ENCODE peak calls at places on chromosomes 7 and 10, in eight cellular contexts. C, B, P, J, Q, G, I and X are unnamed samples.

GRCh38 chr10:576130-576465 is 113.4 kb downstream of the DIP2C start:
- DNase-seq in C (no peak), B (no peak), P (peak), J (no peak), Q (no peak), G (no peak), I (peak), X (no peak)

GRCh38 chr10:7412482-7413251 is 1.8 kb upstream of the SFMBT2 start:
- DNase-seq in C (peak), B (peak), P (no peak), J (peak), Q (no peak), G (peak), I (no peak), X (no peak)

GRCh38 chr7:102991077-102991539 is 78.3 kb downstream of the LRRC17 start:
- DNase-seq in C (no peak), B (no peak), P (no peak), J (no peak), Q (no peak), G (no peak), I (peak), X (no peak)

GRCh38 chr7:79176859-79177477 is 276.5 kb downstream of the MAGI2 start:
- DNase-seq in C (peak), B (no peak), P (peak), J (peak), Q (peak), G (peak), I (peak), X (peak)

GRCh38 chr10:1671366-1672000 is 65.8 kb downstream of the ADARB2 start:
- DNase-seq in C (no peak), B (no peak), P (no peak), J (no peak), Q (no peak), G (no peak), I (no peak), X (no peak)

GRCh38 chr7:140230862-140231778 is 54.3 kb upstream of the KDM7A start:
- DNase-seq in C (peak), B (peak), P (no peak), J (peak), Q (peak), G (peak), I (peak), X (no peak)

GRCh38 chr10:69630651-69631400 is 779 bp downstream of the FAM241B start:
- DNase-seq in C (no peak), B (no peak), P (no peak), J (no peak), Q (no peak), G (no peak), I (peak), X (no peak)

GRCh38 chr10:51073461-51074237 is 638 bp upstream of the PRKG1 start:
- DNase-seq in C (peak), B (no peak), P (peak), J (peak), Q (peak), G (peak), I (peak), X (no peak)

GRCh38 chr10:122113161-122113944 is 124.4 kb downstream of the TACC2 start:
- DNase-seq in C (peak), B (peak), P (peak), J (peak), Q (peak), G (peak), I (peak), X (no peak)

GRCh38 chr7:87507446-87507845 is 32.0 kb upstream of the ABCB4 start:
- DNase-seq in C (no peak), B (no peak), P (no peak), J (peak), Q (no peak), G (no peak), I (no peak), X (no peak)

GRCh38 chr7:44072364-44073231 is 7.2 kb upstream of the PGAM2 start:
- DNase-seq in C (peak), B (no peak), P (peak), J (peak), Q (peak), G (peak), I (peak), X (peak)

GRCh38 chr10:13658864-13659685 is 72.3 kb downstream of the PRPF18 start:
- DNase-seq in C (no peak), B (no peak), P (no peak), J (no peak), Q (no peak), G (peak), I (no peak), X (no peak)

GRCh38 chr10:113241966-113242365 is 291.9 kb downstream of the TCF7L2 start:
- DNase-seq in C (no peak), B (no peak), P (no peak), J (no peak), Q (no peak), G (no peak), I (no peak), X (no peak)

GRCh38 chr7:142519790-142520078 is 229.5 kb upstream of the PRSS1 start:
- DNase-seq in C (no peak), B (no peak), P (no peak), J (no peak), Q (no peak), G (no peak), I (no peak), X (no peak)

GRCh38 chr10:44390585-44391072 is 5.7 kb upstream of the CXCL12 start:
- DNase-seq in C (no peak), B (peak), P (no peak), J (no peak), Q (no peak), G (no peak), I (no peak), X (no peak)

GRCh38 chr7:135685306-135686084 is 23.2 kb downstream of the STMP1 start:
- DNase-seq in C (no peak), B (no peak), P (peak), J (no peak), Q (no peak), G (no peak), I (no peak), X (no peak)

GRCh38 chr7:150572496-150572895 is 5.3 kb downstream of the GIMAP4 start:
- DNase-seq in C (no peak), B (no peak), P (no peak), J (no peak), Q (no peak), G (no peak), I (no peak), X (no peak)

GRCh38 chr10:3622845-3623621 is 162.0 kb downstream of the KLF6 start:
- DNase-seq in C (no peak), B (no peak), P (peak), J (no peak), Q (no peak), G (no peak), I (no peak), X (no peak)

GRCh38 chr7:130297628-130298027 is 4.7 kb downstream of the CPA4 start:
- DNase-seq in C (peak), B (no peak), P (no peak), J (no peak), Q (no peak), G (no peak), I (no peak), X (no peak)

GRCh38 chr7:26159243-26159642 is 7.2 kb downstream of the NFE2L3 start:
- DNase-seq in C (no peak), B (no peak), P (peak), J (peak), Q (no peak), G (no peak), I (no peak), X (no peak)

GRCh38 chr7:47803846-47804245 is 144.4 kb downstream of the PKD1L1 start:
- DNase-seq in C (no peak), B (no peak), P (no peak), J (no peak), Q (no peak), G (no peak), I (no peak), X (no peak)

GRCh38 chr7:28858895-28859294 is 99.2 kb downstream of the TRIL start:
- DNase-seq in C (no peak), B (no peak), P (no peak), J (no peak), Q (no peak), G (no peak), I (no peak), X (no peak)

GRCh38 chr10:79286318-79286951 is 60.8 kb upstream of the PPIF start:
- DNase-seq in C (no peak), B (peak), P (no peak), J (no peak), Q (no peak), G (no peak), I (peak), X (no peak)

GRCh38 chr10:92594194-92594593 is 1.3 kb downstream of the KIF11 start:
- DNase-seq in C (no peak), B (no peak), P (no peak), J (no peak), Q (no peak), G (no peak), I (peak), X (no peak)

GRCh38 chr7:33986456-33986855 is 81.1 kb downstream of the BMPER start:
- DNase-seq in C (no peak), B (no peak), P (no peak), J (no peak), Q (no peak), G (no peak), I (no peak), X (no peak)

GRCh38 chr7:116952640-116953371 is 495 bp upstream of the ST7 start:
- DNase-seq in C (peak), B (peak), P (no peak), J (peak), Q (no peak), G (no peak), I (peak), X (no peak)

GRCh38 chr7:101717986-101718746 is 89.1 kb upstream of the MYL10 start:
- DNase-seq in C (no peak), B (no peak), P (peak), J (no peak), Q (no peak), G (no peak), I (no peak), X (no peak)

GRCh38 chr10:51397695-51398094 is 301.7 kb downstream of the CSTF2T start:
- DNase-seq in C (no peak), B (no peak), P (peak), J (no peak), Q (peak), G (no peak), I (peak), X (peak)

GRCh38 chr7:55249332-55249731 is 115.8 kb upstream of the LANCL2 start:
- DNase-seq in C (no peak), B (no peak), P (no peak), J (no peak), Q (no peak), G (no peak), I (no peak), X (no peak)

GRCh38 chr10:77825965-77826364 is 100.6 kb downstream of the DLG5 start:
- DNase-seq in C (no peak), B (no peak), P (no peak), J (peak), Q (no peak), G (no peak), I (no peak), X (no peak)

GRCh38 chr7:28623105-28623730 is 210.9 kb downstream of the CREB5 start:
- DNase-seq in C (no peak), B (no peak), P (peak), J (no peak), Q (no peak), G (no peak), I (no peak), X (no peak)

GRCh38 chr10:117830832-117831231 is 215.9 kb downstream of the RAB11FIP2 start:
- DNase-seq in C (no peak), B (no peak), P (no peak), J (peak), Q (no peak), G (peak), I (no peak), X (no peak)

GRCh38 chr10:51832652-51833383 is 133.4 kb upstream of the CSTF2T start:
- DNase-seq in C (no peak), B (no peak), P (peak), J (no peak), Q (peak), G (no peak), I (peak), X (peak)

GRCh38 chr7:74138334-74138867 is 35.8 kb upstream of the EIF4H start:
- DNase-seq in C (no peak), B (no peak), P (no peak), J (peak), Q (no peak), G (no peak), I (no peak), X (no peak)

DNA sequence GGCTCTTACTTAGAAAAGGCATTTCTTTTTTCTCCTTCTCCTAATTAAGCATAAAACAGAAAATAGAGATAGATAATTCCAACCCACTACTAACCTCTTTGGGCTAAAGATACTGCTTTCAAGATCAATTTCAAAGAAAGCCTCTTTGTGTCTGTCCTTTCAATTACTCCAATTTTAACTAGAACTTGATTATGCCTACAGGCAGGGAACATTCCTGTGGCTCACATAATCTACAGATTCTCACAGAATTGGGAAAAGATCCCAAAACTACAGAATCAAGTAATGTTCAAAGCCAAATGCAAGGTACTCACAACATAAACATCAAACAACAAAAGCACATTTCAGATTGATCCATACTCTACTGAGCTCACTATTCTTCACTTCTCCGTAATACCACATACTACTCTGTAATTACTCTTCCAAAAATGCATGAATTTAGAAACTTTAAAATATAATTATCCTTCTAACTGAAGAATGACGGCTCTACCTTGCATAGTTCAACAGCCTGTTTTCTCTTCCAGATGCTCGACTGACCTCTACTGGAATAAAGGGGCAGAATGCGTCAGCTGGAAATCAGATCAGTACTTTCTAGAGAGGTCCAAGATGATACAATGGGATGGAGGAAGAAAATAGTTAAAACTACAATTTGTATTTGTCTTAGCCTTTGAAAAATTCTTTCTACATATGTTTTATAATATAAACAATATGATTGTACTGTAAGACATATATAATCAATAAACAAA is 3.9 kb downstream of the MTERF1 start:
- DNase-seq in C (no peak), B (no peak), P (no peak), J (no peak), Q (no peak), G (no peak), I (peak), X (no peak)
- TF ChIP-seq CTCF in C (peak), B (peak), P (peak), J (peak), Q (no peak), G (no peak), I (peak), X (peak)

DNA sequence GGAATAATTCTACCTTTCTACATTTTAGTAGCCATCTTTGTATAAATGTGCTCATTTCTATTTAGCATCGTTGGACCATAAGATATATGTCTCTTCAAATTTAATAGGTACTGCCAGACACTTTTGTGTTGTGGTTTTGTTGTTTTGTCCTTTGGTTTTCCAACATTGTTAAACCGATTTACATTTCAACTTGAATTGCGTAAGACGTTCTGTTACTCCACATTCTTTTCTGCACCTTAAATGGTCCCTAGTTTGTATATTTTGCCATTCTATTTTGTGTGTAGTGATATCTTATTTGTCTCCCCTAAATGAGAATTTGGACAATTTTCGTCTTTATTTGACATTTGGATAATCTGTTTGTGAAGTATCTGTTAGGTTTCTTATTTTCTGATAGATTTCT is 1015.6 kb downstream of the NRG3 start:
- DNase-seq in C (no peak), B (no peak), P (no peak), J (no peak), Q (no peak), G (no peak), I (no peak), X (no peak)
- TF ChIP-seq CTCF in C (no peak), B (no peak), P (no peak), J (no peak), Q (no peak), G (no peak), I (no peak), X (no peak)

GRCh38 chr7:99324559-99324958 is 1.1 kb upstream of the ARPC1A start:
- DNase-seq in C (no peak), B (no peak), P (no peak), J (no peak), Q (no peak), G (no peak), I (no peak), X (no peak)
- TF ChIP-seq CTCF in C (no peak), B (no peak), P (no peak), J (no peak), Q (no peak), G (no peak), I (no peak), X (no peak)

GRCh38 chr7:157785486-157786186 is 448.8 kb downstream of the DNAJB6 start:
- DNase-seq in C (no peak), B (peak), P (no peak), J (no peak), Q (no peak), G (no peak), I (no peak), X (no peak)
- TF ChIP-seq CTCF in C (no peak), B (no peak), P (no peak), J (no peak), Q (no peak), G (no peak), I (no peak), X (no peak)

DNA sequence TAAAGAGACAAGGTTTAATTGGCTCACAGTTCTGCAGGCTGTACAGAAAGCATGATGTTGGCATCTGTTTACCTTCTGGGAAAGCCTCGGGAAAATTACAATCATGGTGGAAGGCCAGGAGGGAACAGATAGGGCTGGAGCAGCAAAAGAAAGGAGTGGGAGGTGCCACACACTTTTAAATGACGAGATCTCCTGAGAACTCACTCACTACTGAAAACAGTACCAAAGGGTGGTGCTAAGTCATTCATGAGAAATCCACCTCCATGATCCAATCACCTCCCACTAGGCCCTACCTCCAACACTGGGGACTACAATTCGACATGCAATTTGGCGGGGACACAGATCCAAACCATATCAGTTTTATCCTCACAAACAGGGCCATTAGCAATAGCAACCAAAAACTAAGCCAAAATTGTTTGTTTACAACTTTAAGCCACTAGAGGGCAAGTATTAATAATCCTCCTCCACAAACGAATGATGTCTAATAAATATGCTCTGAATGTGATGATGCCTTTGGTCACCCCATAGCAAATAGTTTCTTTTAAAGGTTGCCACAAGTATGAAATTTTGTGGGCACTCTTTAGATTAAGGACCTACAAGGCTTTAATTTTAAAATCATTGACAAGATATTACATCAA is 129.2 kb upstream of the NRBF2 start:
- DNase-seq in C (no peak), B (no peak), P (no peak), J (peak), Q (no peak), G (no peak), I (no peak), X (no peak)
- TF ChIP-seq CTCF in C (no peak), B (peak), P (peak), J (no peak), Q (peak), G (peak), I (peak), X (peak)

DNA sequence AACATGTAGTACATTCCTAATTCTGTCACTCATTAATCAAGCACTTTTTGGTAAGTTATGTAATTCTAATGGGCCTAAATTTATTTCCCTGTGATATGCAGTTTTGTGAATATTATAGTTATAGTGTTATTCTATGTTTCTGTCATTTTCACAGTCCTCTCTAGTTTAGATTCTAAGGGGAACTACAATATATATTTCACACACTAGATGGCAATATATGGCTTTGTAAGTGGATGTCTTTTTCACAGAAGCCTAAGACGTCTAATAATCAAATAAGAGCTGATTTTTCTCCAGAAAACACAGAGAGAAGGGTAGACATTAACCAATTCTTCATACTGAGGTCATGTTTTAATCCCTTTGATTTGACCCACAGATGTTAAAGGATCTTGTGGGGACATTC is 18.0 kb downstream of the RNLS start:
- DNase-seq in C (no peak), B (no peak), P (no peak), J (peak), Q (no peak), G (no peak), I (peak), X (no peak)
- TF ChIP-seq CTCF in C (no peak), B (peak), P (peak), J (no peak), Q (no peak), G (no peak), I (peak), X (peak)

GRCh38 chr10:75357500-75357899 is 44.1 kb downstream of the ZNF503 start:
- DNase-seq in C (no peak), B (no peak), P (no peak), J (no peak), Q (no peak), G (no peak), I (no peak), X (no peak)
- TF ChIP-seq CTCF in C (no peak), B (no peak), P (no peak), J (no peak), Q (no peak), G (no peak), I (no peak), X (no peak)